ENCODE peak calls at places on chromosomes 11 and 22, in six cellular contexts. One of them, this sample, is unnamed.

GRCh38 chr22:48382197-48382596 is 1445.5 kb downstream of the BRD1 start:
- DNase-seq in K562: no peak
- DNase-seq in sigmoid colon: peak; percentile 27
- DNase-seq in H1: no peak
- DNase-seq in tibial nerve: no peak
- DNase-seq in stomach: peak; percentile 22
- DNase-seq in this sample: no peak

GRCh38 chr22:40432167-40432566 is 61.8 kb downstream of the SGSM3 start:
- DNase-seq in K562: no peak
- DNase-seq in tibial nerve: no peak
- DNase-seq in stomach: no peak
- DNase-seq in sigmoid colon: no peak
- DNase-seq in H1: no peak
- DNase-seq in this sample: no peak

GRCh38 chr11:128544625-128545024 is 42.7 kb downstream of the ETS1 start:
- DNase-seq in tibial nerve: no peak
- DNase-seq in sigmoid colon: no peak
- DNase-seq in K562: no peak
- DNase-seq in stomach: no peak
- DNase-seq in H1: no peak
- DNase-seq in this sample: no peak

GRCh38 chr11:86383314-86383713 is 8.6 kb downstream of the CCDC81 start:
- DNase-seq in tibial nerve: no peak
- DNase-seq in K562: no peak
- DNase-seq in H1: no peak
- DNase-seq in stomach: no peak
- DNase-seq in sigmoid colon: no peak
- DNase-seq in this sample: no peak

GRCh38 chr11:88288560-88288959 is 49.0 kb downstream of the CTSC start:
- DNase-seq in stomach: no peak
- DNase-seq in H1: no peak
- DNase-seq in tibial nerve: no peak
- DNase-seq in sigmoid colon: no peak
- DNase-seq in K562: no peak
- DNase-seq in this sample: no peak

GRCh38 chr22:20624161-20624616 is 116.8 kb downstream of the MED15 start:
- DNase-seq in tibial nerve: no peak
- DNase-seq in K562: no peak
- DNase-seq in H1: no peak
- DNase-seq in stomach: no peak
- DNase-seq in sigmoid colon: no peak
- DNase-seq in this sample: no peak

GRCh38 chr11:124898711-124899110 is 1.0 kb upstream of the ROBO4 start:
- DNase-seq in stomach: no peak
- DNase-seq in K562: no peak
- DNase-seq in sigmoid colon: peak; percentile 67
- DNase-seq in tibial nerve: no peak
- DNase-seq in H1: no peak
- DNase-seq in this sample: no peak

GRCh38 chr11:57779275-57779674 is 17.7 kb downstream of the CTNND1 start:
- DNase-seq in tibial nerve: no peak
- DNase-seq in H1: no peak
- DNase-seq in sigmoid colon: no peak
- DNase-seq in stomach: peak; percentile 56
- DNase-seq in K562: no peak
- DNase-seq in this sample: no peak

GRCh38 chr11:60376601-60377000 is 1.7 kb upstream of the MS4A7 start:
- DNase-seq in tibial nerve: no peak
- DNase-seq in stomach: no peak
- DNase-seq in K562: no peak
- DNase-seq in H1: no peak
- DNase-seq in sigmoid colon: no peak
- DNase-seq in this sample: no peak

GRCh38 chr11:80826808-80827207 is 1386.0 kb upstream of the TENM4 start:
- DNase-seq in tibial nerve: no peak
- DNase-seq in stomach: no peak
- DNase-seq in H1: no peak
- DNase-seq in sigmoid colon: no peak
- DNase-seq in K562: no peak
- DNase-seq in this sample: no peak

GRCh38 chr11:108871867-108872266 is 207.0 kb downstream of the DDX10 start:
- DNase-seq in K562: no peak
- DNase-seq in sigmoid colon: no peak
- DNase-seq in tibial nerve: no peak
- DNase-seq in stomach: no peak
- DNase-seq in H1: no peak
- DNase-seq in this sample: no peak

GRCh38 chr22:42080287-42080686 is 787 bp downstream of the SMDT1 start:
- DNase-seq in K562: peak; percentile 35
- DNase-seq in stomach: peak; percentile 55
- DNase-seq in tibial nerve: no peak
- DNase-seq in sigmoid colon: no peak
- DNase-seq in H1: no peak
- DNase-seq in this sample: no peak

GRCh38 chr11:27116684-27117083 is 76.1 kb downstream of the BBOX1 start:
- DNase-seq in tibial nerve: no peak
- DNase-seq in sigmoid colon: no peak
- DNase-seq in stomach: no peak
- DNase-seq in K562: no peak
- DNase-seq in H1: no peak
- DNase-seq in this sample: no peak

GRCh38 chr11:115920087-115920461 is 415.9 kb upstream of the CADM1 start:
- DNase-seq in H1: no peak
- DNase-seq in tibial nerve: no peak
- DNase-seq in K562: no peak
- DNase-seq in stomach: no peak
- DNase-seq in sigmoid colon: no peak
- DNase-seq in this sample: no peak

GRCh38 chr11:727859-728748 is 19.2 kb upstream of the TALDO1 start:
- DNase-seq in stomach: peak; percentile 91
- DNase-seq in H1: peak; percentile 66
- DNase-seq in sigmoid colon: peak; percentile 92
- DNase-seq in K562: peak; percentile 94
- DNase-seq in tibial nerve: peak; percentile 82
- DNase-seq in this sample: no peak

GRCh38 chr11:73760066-73760679 is 701 bp downstream of the RAB6A start:
- DNase-seq in sigmoid colon: peak; percentile 82
- DNase-seq in K562: peak; percentile 56
- DNase-seq in H1: no peak
- DNase-seq in stomach: peak; percentile 37
- DNase-seq in tibial nerve: no peak
- DNase-seq in this sample: no peak

GRCh38 chr11:35143509-35144102 is 4.6 kb downstream of the CD44 start:
- DNase-seq in stomach: no peak
- DNase-seq in tibial nerve: no peak
- DNase-seq in K562: no peak
- DNase-seq in H1: no peak
- DNase-seq in sigmoid colon: no peak
- DNase-seq in this sample: no peak

GRCh38 chr22:20133930-20134549 is 2.4 kb downstream of the ZDHHC8 start:
- DNase-seq in H1: no peak
- DNase-seq in K562: no peak
- DNase-seq in stomach: no peak
- DNase-seq in tibial nerve: no peak
- DNase-seq in sigmoid colon: no peak
- DNase-seq in this sample: no peak

GRCh38 chr11:57294225-57295131 is 30.3 kb downstream of the TNKS1BP1 start:
- DNase-seq in H1: no peak
- DNase-seq in K562: no peak
- DNase-seq in sigmoid colon: no peak
- DNase-seq in stomach: peak; percentile 81
- DNase-seq in tibial nerve: no peak
- DNase-seq in this sample: no peak

GRCh38 chr22:40960137-40960536 is 9.0 kb downstream of the RBX1 start:
- DNase-seq in K562: no peak
- DNase-seq in H1: no peak
- DNase-seq in tibial nerve: no peak
- DNase-seq in stomach: no peak
- DNase-seq in sigmoid colon: no peak
- DNase-seq in this sample: no peak

GRCh38 chr11:13668957-13669521 is 571 bp downstream of the FAR1 start:
- DNase-seq in K562: peak; percentile 64
- DNase-seq in sigmoid colon: peak; percentile 74
- DNase-seq in stomach: peak; percentile 41
- DNase-seq in tibial nerve: no peak
- DNase-seq in H1: no peak
- DNase-seq in this sample: no peak

GRCh38 chr11:12198261-12198925 is 88.0 kb downstream of the MICAL2 start:
- DNase-seq in H1: no peak
- DNase-seq in tibial nerve: no peak
- DNase-seq in sigmoid colon: no peak
- DNase-seq in stomach: peak; percentile 46
- DNase-seq in K562: no peak
- DNase-seq in this sample: no peak
- H3K4me1 ChIP-seq in H1: no peaks in the 10 kb centered on the region
- H3K4me1 ChIP-seq in tibial nerve: peaks cover 13% of the 10 kb centered on the region
- H3K4me1 ChIP-seq in sigmoid colon: peaks cover 61% of the 10 kb centered on the region
- H3K4me1 ChIP-seq in stomach: peaks cover 18% of the 10 kb centered on the region
- H3K4me1 ChIP-seq in K562: peaks cover 36% of the 10 kb centered on the region
- H3K4me1 ChIP-seq in this sample: peaks cover 39% of the 10 kb centered on the region

DNA sequence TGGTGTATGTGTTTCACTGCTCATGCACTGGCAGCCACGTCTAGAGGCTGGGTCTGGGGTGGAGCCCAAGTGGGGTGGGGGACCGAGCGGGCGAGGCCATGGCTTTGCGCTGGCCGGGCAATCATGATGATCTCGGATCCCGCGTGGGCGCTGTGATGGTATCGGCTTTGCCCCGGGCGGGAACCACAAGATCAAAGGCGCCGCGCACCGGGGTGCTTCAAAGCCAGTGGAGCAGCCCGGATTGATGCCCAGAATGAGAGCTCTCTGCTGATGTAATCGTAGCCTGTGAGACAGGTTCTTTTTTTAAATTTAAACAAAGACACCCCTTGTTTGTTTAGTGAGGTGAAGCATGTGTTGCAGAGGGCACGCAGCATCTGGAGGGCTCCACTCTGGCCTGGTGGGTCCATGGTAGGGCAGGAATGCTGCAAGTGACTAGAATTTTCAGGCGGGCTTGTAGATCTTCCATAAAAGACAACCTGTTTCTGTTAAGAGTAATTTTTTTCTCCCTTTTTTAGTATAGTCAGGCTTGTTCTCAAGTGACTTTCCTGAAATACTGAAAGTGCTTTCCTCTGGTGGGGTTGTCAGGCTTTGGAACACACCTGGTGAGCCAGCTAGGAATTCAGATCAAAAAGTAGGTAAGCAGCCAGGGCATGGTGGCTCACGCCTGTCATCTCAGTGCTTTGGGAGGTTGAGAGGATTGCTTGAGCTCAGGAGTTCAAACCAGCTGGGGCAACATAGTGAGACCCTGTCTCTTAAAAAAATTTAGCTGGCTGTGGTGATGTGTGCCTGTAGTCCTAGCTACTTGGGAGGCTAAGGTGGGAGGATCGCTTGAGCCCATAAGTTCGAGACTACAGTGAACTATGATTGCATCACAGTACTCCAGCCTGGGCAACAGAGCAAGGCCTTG is 40.7 kb downstream of the ZNRF3 start:
- DNase-seq in H1: no peak
- DNase-seq in sigmoid colon: no peak
- DNase-seq in K562: no peak
- DNase-seq in stomach: peak; percentile 86
- DNase-seq in tibial nerve: no peak
- DNase-seq in this sample: no peak
- TF ChIP-seq EP300 in H1: no peak
- TF ChIP-seq EP300 in sigmoid colon: no peak
- TF ChIP-seq EP300 in K562: no peak
- TF ChIP-seq EP300 in stomach: no peak
- TF ChIP-seq EP300 in tibial nerve: no peak
- TF ChIP-seq EP300 in this sample: no peak

GRCh38 chr11:18393581-18394299 is 623 bp upstream of the LDHA start:
- DNase-seq in sigmoid colon: no peak
- DNase-seq in tibial nerve: no peak
- DNase-seq in K562: peak; percentile 63
- DNase-seq in H1: no peak
- DNase-seq in stomach: no peak
- DNase-seq in this sample: no peak
- H3K4me1 ChIP-seq in sigmoid colon: peaks cover 23% of the 10 kb centered on the region
- H3K4me1 ChIP-seq in tibial nerve: peaks cover 21% of the 10 kb centered on the region
- H3K4me1 ChIP-seq in K562: peaks cover 21% of the 10 kb centered on the region
- H3K4me1 ChIP-seq in H1: peaks cover 3% of the 10 kb centered on the region
- H3K4me1 ChIP-seq in stomach: peaks cover 15% of the 10 kb centered on the region
- H3K4me1 ChIP-seq in this sample: peaks cover 34% of the 10 kb centered on the region

GRCh38 chr22:37404126-37404525 is 23.2 kb downstream of the ELFN2 start:
- DNase-seq in K562: no peak
- DNase-seq in tibial nerve: no peak
- DNase-seq in H1: no peak
- DNase-seq in sigmoid colon: no peak
- DNase-seq in stomach: no peak
- DNase-seq in this sample: no peak

GRCh38 chr22:37403267-37403960 is 23.9 kb downstream of the ELFN2 start:
- DNase-seq in tibial nerve: no peak
- DNase-seq in H1: no peak
- DNase-seq in sigmoid colon: no peak
- DNase-seq in stomach: no peak
- DNase-seq in K562: no peak
- DNase-seq in this sample: no peak

GRCh38 chr22:37401861-37402506 is 25.3 kb downstream of the ELFN2 start:
- DNase-seq in H1: no peak
- DNase-seq in K562: no peak
- DNase-seq in stomach: no peak
- DNase-seq in tibial nerve: no peak
- DNase-seq in sigmoid colon: no peak
- DNase-seq in this sample: no peak

GRCh38 chr22:37401401-37401859 is 25.8 kb downstream of the ELFN2 start:
- DNase-seq in tibial nerve: peak; percentile 52
- DNase-seq in sigmoid colon: peak; percentile 74
- DNase-seq in H1: no peak
- DNase-seq in K562: no peak
- DNase-seq in stomach: no peak
- DNase-seq in this sample: no peak

GRCh38 chr22:37400719-37401118 is 26.6 kb downstream of the ELFN2 start:
- DNase-seq in stomach: no peak
- DNase-seq in sigmoid colon: no peak
- DNase-seq in tibial nerve: no peak
- DNase-seq in K562: no peak
- DNase-seq in H1: no peak
- DNase-seq in this sample: no peak
- TF ChIP-seq EP300 in stomach: no peak
- TF ChIP-seq EP300 in sigmoid colon: no peak
- TF ChIP-seq EP300 in tibial nerve: no peak
- TF ChIP-seq EP300 in K562: no peak
- TF ChIP-seq EP300 in H1: no peak
- TF ChIP-seq EP300 in this sample: no peak

GRCh38 chr11:47983464-47984397 is 3.4 kb downstream of the PTPRJ start:
- DNase-seq in H1: no peak
- DNase-seq in tibial nerve: no peak
- DNase-seq in stomach: no peak
- DNase-seq in K562: peak; percentile 68
- DNase-seq in sigmoid colon: no peak
- DNase-seq in this sample: no peak

GRCh38 chr11:47987310-47987709 is 7.0 kb downstream of the PTPRJ start:
- DNase-seq in sigmoid colon: no peak
- DNase-seq in stomach: no peak
- DNase-seq in H1: no peak
- DNase-seq in K562: no peak
- DNase-seq in tibial nerve: no peak
- DNase-seq in this sample: no peak

GRCh38 chr11:47986219-47986618 is 5.9 kb downstream of the PTPRJ start:
- DNase-seq in stomach: no peak
- DNase-seq in K562: peak; percentile 65
- DNase-seq in tibial nerve: no peak
- DNase-seq in sigmoid colon: no peak
- DNase-seq in H1: no peak
- DNase-seq in this sample: no peak

GRCh38 chr11:47987781-47988180 is 7.4 kb downstream of the PTPRJ start:
- DNase-seq in H1: no peak
- DNase-seq in K562: no peak
- DNase-seq in stomach: peak; percentile 55
- DNase-seq in sigmoid colon: peak; percentile 68
- DNase-seq in tibial nerve: no peak
- DNase-seq in this sample: no peak

GRCh38 chr11:47986742-47987141 is 6.4 kb downstream of the PTPRJ start:
- DNase-seq in stomach: no peak
- DNase-seq in sigmoid colon: no peak
- DNase-seq in K562: no peak
- DNase-seq in tibial nerve: no peak
- DNase-seq in H1: no peak
- DNase-seq in this sample: no peak
- H3K4me1 ChIP-seq in stomach: peaks cover 46% of the 10 kb centered on the region
- H3K4me1 ChIP-seq in sigmoid colon: peaks cover 15% of the 10 kb centered on the region
- H3K4me1 ChIP-seq in K562: peaks cover 35% of the 10 kb centered on the region
- H3K4me1 ChIP-seq in tibial nerve: peaks cover 36% of the 10 kb centered on the region
- H3K4me1 ChIP-seq in H1: peaks cover 7% of the 10 kb centered on the region
- H3K4me1 ChIP-seq in this sample: peaks cover 19% of the 10 kb centered on the region